ENCODE peak calls at places on chromosomes 12 and 14, in four cellular contexts. K is neural progenitor cell, C is PC-3, A is GM23338. I is an unnamed sample.

GRCh38 chr14:105582639-105583038 is 56.3 kb downstream of the TMEM121 start:
- DNase-seq in K (peak), C (no peak), A (no peak), I (no peak)

GRCh38 chr12:50117057-50117622 is 5.1 kb downstream of the COX14 start:
- DNase-seq in K (no peak), C (no peak), A (no peak), I (no peak)

GRCh38 chr12:31019106-31019505 is 54.6 kb upstream of the DDX11 start:
- DNase-seq in K (no peak), C (no peak), A (no peak), I (no peak)

GRCh38 chr12:87332987-87333761 is 696.0 kb downstream of the C12orf50 start:
- DNase-seq in K (no peak), C (no peak), A (no peak), I (no peak)

GRCh38 chr14:68807148-68807600 is 14.3 kb upstream of the ZFP36L1 start:
- DNase-seq in K (no peak), C (no peak), A (no peak), I (peak)

GRCh38 chr14:62162998-62163589 is 400.9 kb downstream of the SNAPC1 start:
- DNase-seq in K (peak), C (peak), A (peak), I (peak)

GRCh38 chr14:76708028-76708427 is 53.2 kb upstream of the VASH1 start:
- DNase-seq in K (no peak), C (no peak), A (no peak), I (peak)

GRCh38 chr14:68978550-68978911 is 571 bp downstream of the ACTN1 start:
- DNase-seq in K (peak), C (peak), A (peak), I (peak)

GRCh38 chr14:89290813-89291212 is 126.2 kb downstream of the FOXN3 start:
- DNase-seq in K (no peak), C (no peak), A (no peak), I (no peak)

GRCh38 chr12:16604853-16605252 is 1.1 kb downstream of the LMO3 start:
- DNase-seq in K (peak), C (no peak), A (peak), I (no peak)

GRCh38 chr14:26992403-26993115 is 394.7 kb upstream of the NOVA1 start:
- DNase-seq in K (no peak), C (peak), A (no peak), I (no peak)

GRCh38 chr12:51788876-51789275 is 59.6 kb downstream of the FIGNL2 start:
- DNase-seq in K (no peak), C (peak), A (no peak), I (peak)

GRCh38 chr14:20687362-20688166 is 1.0 kb upstream of the ANG start:
- DNase-seq in K (no peak), C (no peak), A (no peak), I (no peak)

GRCh38 chr14:103023881-103024473 is 33.4 kb downstream of the CDC42BPB start:
- DNase-seq in K (no peak), C (peak), A (no peak), I (peak)

GRCh38 chr12:89235189-89235993 is 116.9 kb downstream of the DUSP6 start:
- DNase-seq in K (no peak), C (no peak), A (no peak), I (no peak)

GRCh38 chr12:18696971-18697602 is 40.7 kb downstream of the PLCZ1 start:
- DNase-seq in K (no peak), C (peak), A (no peak), I (peak)

GRCh38 chr14:105123981-105124836 is 44.4 kb downstream of the JAG2 start:
- DNase-seq in K (no peak), C (no peak), A (no peak), I (no peak)

GRCh38 chr12:100348657-100349454 is 8.0 kb upstream of the SLC17A8 start:
- DNase-seq in K (peak), C (peak), A (peak), I (peak)

GRCh38 chr12:6631549-6631961 is 4.2 kb downstream of the LPAR5 start:
- DNase-seq in K (no peak), C (no peak), A (no peak), I (no peak)

GRCh38 chr14:80388980-80389711 is 177.8 kb upstream of the DIO2 start:
- DNase-seq in K (no peak), C (peak), A (no peak), I (peak)
- TF ChIP-seq EZH2phosphoT487 in K (no peak), C (no peak), A (no peak), I (no peak)

DNA sequence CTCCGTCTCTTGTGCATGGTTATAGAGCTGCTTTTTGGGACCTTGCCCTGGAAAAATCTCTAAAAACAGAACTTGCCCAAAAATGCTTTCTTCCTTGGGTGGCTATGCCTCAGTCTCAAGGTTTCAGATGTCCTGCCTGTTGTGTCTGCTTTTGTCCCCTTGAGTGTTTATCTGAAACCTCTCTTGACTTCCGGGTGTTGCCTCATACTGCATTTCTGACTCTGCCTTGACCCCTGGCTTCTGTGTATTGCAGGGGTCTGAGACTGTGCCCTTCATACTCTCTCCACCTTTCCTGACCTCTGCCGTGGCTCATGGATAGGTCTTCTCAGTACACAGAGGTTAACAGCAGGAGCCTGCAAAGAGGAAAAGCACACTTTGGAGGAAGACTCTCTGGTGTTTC is 124.8 kb upstream of the NTF3 start:
- DNase-seq in K (no peak), C (no peak), A (no peak), I (no peak)
- H3K27ac ChIP-seq in K (no peak), C (no peak), A (no peak), I (no peak)

GRCh38 chr12:112381421-112381897 is 772 bp downstream of the HECTD4 start:
- DNase-seq in K (peak), C (peak), A (no peak), I (peak)
- TF ChIP-seq EZH2phosphoT487 in K (no peak), C (no peak), A (no peak), I (no peak)

GRCh38 chr12:84912191-84913142 is at the start of gene SLC6A15:
- DNase-seq in K (peak), C (no peak), A (peak), I (peak)

GRCh38 chr12:84913151-84913550 is 552 bp upstream of the SLC6A15 start:
- DNase-seq in K (peak), C (no peak), A (peak), I (no peak)

GRCh38 chr12:84911331-84912190 is 1.0 kb downstream of the SLC6A15 start:
- DNase-seq in K (peak), C (peak), A (peak), I (peak)

GRCh38 chr12:84910549-84911241 is 1.9 kb downstream of the SLC6A15 start:
- DNase-seq in K (peak), C (no peak), A (peak), I (peak)
- H3K27ac ChIP-seq in K (no peak), C (no peak), A (peak), I (peak)

GRCh38 chr12:57233357-57234232 is 4.1 kb downstream of the SHMT2 start:
- DNase-seq in K (no peak), C (no peak), A (no peak), I (peak)
- TF ChIP-seq EZH2phosphoT487 in K (no peak), C (no peak), A (no peak), I (no peak)